ENCODE peak calls at places on chromosomes 11 and 22, in four cellular contexts. One of them, this sample, is unnamed.

GRCh38 chr22:49664371-49664881 is 163.2 kb downstream of the BRD1 start:
- DNase-seq in heart right ventricle: no peak
- DNase-seq in cardiac fibroblast: no peak
- DNase-seq in dorsolateral prefrontal cortex: peak
- DNase-seq in this sample: no peak

GRCh38 chr22:23901600-23901999 is 7.4 kb downstream of the MIF start:
- DNase-seq in heart right ventricle: no peak
- DNase-seq in cardiac fibroblast: no peak
- DNase-seq in dorsolateral prefrontal cortex: no peak
- DNase-seq in this sample: no peak

GRCh38 chr22:37242395-37242918 is 1.6 kb downstream of the RAC2 start:
- DNase-seq in heart right ventricle: peak
- DNase-seq in cardiac fibroblast: peak
- DNase-seq in dorsolateral prefrontal cortex: no peak
- DNase-seq in this sample: no peak

GRCh38 chr11:6067502-6067901 is 36.9 kb upstream of the OR56A1 start:
- DNase-seq in heart right ventricle: no peak
- DNase-seq in cardiac fibroblast: no peak
- DNase-seq in dorsolateral prefrontal cortex: no peak
- DNase-seq in this sample: no peak

GRCh38 chr11:67432655-67433349 is 4.5 kb downstream of the RPS6KB2 start:
- DNase-seq in heart right ventricle: no peak
- DNase-seq in cardiac fibroblast: no peak
- DNase-seq in dorsolateral prefrontal cortex: no peak
- DNase-seq in this sample: no peak

GRCh38 chr22:35313311-35314121 is 13.8 kb downstream of the TOM1 start:
- DNase-seq in heart right ventricle: peak
- DNase-seq in cardiac fibroblast: peak
- DNase-seq in dorsolateral prefrontal cortex: peak
- DNase-seq in this sample: peak

GRCh38 chr11:113034591-113034990 is 73.4 kb downstream of the NCAM1 start:
- DNase-seq in heart right ventricle: no peak
- DNase-seq in cardiac fibroblast: no peak
- DNase-seq in dorsolateral prefrontal cortex: no peak
- DNase-seq in this sample: no peak

GRCh38 chr11:1742869-1743586 is 7.4 kb downstream of the IFITM10 start:
- DNase-seq in heart right ventricle: no peak
- DNase-seq in cardiac fibroblast: no peak
- DNase-seq in dorsolateral prefrontal cortex: no peak
- DNase-seq in this sample: no peak

GRCh38 chr11:66264893-66265292 is 3.5 kb upstream of the RAB1B start:
- DNase-seq in heart right ventricle: no peak
- DNase-seq in cardiac fibroblast: no peak
- DNase-seq in dorsolateral prefrontal cortex: no peak
- DNase-seq in this sample: no peak

GRCh38 chr11:111938687-111939160 is 1.6 kb downstream of the DIXDC1 start:
- DNase-seq in heart right ventricle: no peak
- DNase-seq in cardiac fibroblast: peak
- DNase-seq in dorsolateral prefrontal cortex: no peak
- DNase-seq in this sample: peak

GRCh38 chr11:30603357-30603756 is 17.2 kb upstream of the MPPED2 start:
- DNase-seq in heart right ventricle: no peak
- DNase-seq in cardiac fibroblast: no peak
- DNase-seq in dorsolateral prefrontal cortex: no peak
- DNase-seq in this sample: no peak

GRCh38 chr11:12497431-12497830 is 120.1 kb downstream of the PARVA start:
- DNase-seq in heart right ventricle: no peak
- DNase-seq in cardiac fibroblast: no peak
- DNase-seq in dorsolateral prefrontal cortex: no peak
- DNase-seq in this sample: no peak

GRCh38 chr11:108672113-108672512 is 7.2 kb downstream of the DDX10 start:
- DNase-seq in heart right ventricle: no peak
- DNase-seq in cardiac fibroblast: peak
- DNase-seq in dorsolateral prefrontal cortex: no peak
- DNase-seq in this sample: peak

GRCh38 chr11:63920870-63921417 is 4.0 kb upstream of the RCOR2 start:
- DNase-seq in heart right ventricle: no peak
- DNase-seq in cardiac fibroblast: no peak
- DNase-seq in dorsolateral prefrontal cortex: no peak
- DNase-seq in this sample: no peak

GRCh38 chr11:117818036-117818858 is 6.3 kb downstream of the FXYD2 start:
- DNase-seq in heart right ventricle: no peak
- DNase-seq in cardiac fibroblast: peak
- DNase-seq in dorsolateral prefrontal cortex: no peak
- DNase-seq in this sample: peak

GRCh38 chr11:2802389-2803185 is 83.0 kb downstream of the CDKN1C start:
- DNase-seq in heart right ventricle: peak
- DNase-seq in cardiac fibroblast: no peak
- DNase-seq in dorsolateral prefrontal cortex: peak
- DNase-seq in this sample: no peak

GRCh38 chr11:19988598-19988997 is 171.7 kb downstream of the DBX1 start:
- DNase-seq in heart right ventricle: peak
- DNase-seq in cardiac fibroblast: peak
- DNase-seq in dorsolateral prefrontal cortex: peak
- DNase-seq in this sample: peak

GRCh38 chr11:43837879-43838278 is 42.8 kb upstream of the ALKBH3 start:
- DNase-seq in heart right ventricle: no peak
- DNase-seq in cardiac fibroblast: no peak
- DNase-seq in dorsolateral prefrontal cortex: no peak
- DNase-seq in this sample: peak

GRCh38 chr11:67355794-67356550 is 2.6 kb upstream of the POLD4 start:
- DNase-seq in heart right ventricle: no peak
- DNase-seq in cardiac fibroblast: no peak
- DNase-seq in dorsolateral prefrontal cortex: no peak
- DNase-seq in this sample: no peak

GRCh38 chr11:1269957-1270356 is 39.5 kb downstream of the TOLLIP start:
- DNase-seq in heart right ventricle: no peak
- DNase-seq in cardiac fibroblast: no peak
- DNase-seq in dorsolateral prefrontal cortex: no peak
- DNase-seq in this sample: no peak

GRCh38 chr11:89922195-89922660 is at the start of gene TRIM49D1:
- DNase-seq in heart right ventricle: no peak
- DNase-seq in cardiac fibroblast: no peak
- DNase-seq in dorsolateral prefrontal cortex: no peak
- DNase-seq in this sample: no peak

GRCh38 chr11:133012803-133013202 is 519.5 kb downstream of the OPCML start:
- DNase-seq in heart right ventricle: no peak
- DNase-seq in cardiac fibroblast: no peak
- DNase-seq in dorsolateral prefrontal cortex: no peak
- DNase-seq in this sample: no peak

GRCh38 chr22:36274547-36274946 is 21.6 kb downstream of the APOL1 start:
- DNase-seq in heart right ventricle: no peak
- DNase-seq in cardiac fibroblast: no peak
- DNase-seq in dorsolateral prefrontal cortex: no peak
- DNase-seq in this sample: peak

GRCh38 chr22:43346521-43346929 is 3.4 kb upstream of the SCUBE1 start:
- DNase-seq in heart right ventricle: peak
- DNase-seq in cardiac fibroblast: peak
- DNase-seq in dorsolateral prefrontal cortex: peak
- DNase-seq in this sample: peak

DNA sequence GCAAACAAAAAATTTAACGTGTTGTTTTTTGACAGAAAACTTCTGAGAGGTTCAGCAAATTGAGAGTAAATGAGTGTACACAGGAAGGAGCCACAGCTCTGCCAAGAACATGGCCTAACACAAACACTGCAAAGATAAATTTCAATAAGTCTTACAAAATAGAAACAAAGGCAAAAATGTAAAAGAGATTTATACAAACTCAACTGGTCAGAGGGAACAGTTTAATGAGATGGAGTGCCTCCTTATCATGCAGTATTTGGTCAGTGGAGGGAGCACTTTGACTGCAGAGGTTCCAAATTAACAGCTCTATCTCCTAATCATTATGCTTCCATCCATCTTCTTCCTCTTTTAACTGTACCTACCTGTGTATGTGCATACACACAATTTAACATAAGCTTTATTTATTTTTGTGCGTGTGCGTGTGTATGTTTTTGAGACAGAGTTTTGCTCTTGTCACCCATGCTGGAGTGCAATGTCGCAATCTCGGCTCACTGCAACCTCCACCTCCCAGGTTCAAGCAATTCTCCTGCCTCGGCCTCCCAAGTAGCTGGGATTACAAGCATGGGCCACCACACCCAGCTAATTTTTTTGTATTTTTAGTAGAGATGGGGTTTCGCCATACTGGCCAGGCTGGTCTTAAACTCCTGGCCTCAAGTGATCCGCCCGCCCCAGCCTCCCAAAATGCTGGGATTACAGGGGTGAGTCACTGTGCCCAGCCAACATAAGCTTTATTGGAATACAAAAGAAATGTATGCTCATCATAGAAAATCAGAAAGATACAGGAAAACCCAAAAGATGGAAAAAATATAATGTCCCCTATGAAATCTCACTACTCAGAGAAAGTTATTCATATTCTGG is 111.9 kb downstream of the MRTFA start:
- DNase-seq in heart right ventricle: no peak
- DNase-seq in cardiac fibroblast: peak
- DNase-seq in dorsolateral prefrontal cortex: no peak
- DNase-seq in this sample: peak
- TF ChIP-seq CTCF in heart right ventricle: no peak
- TF ChIP-seq CTCF in cardiac fibroblast: peak
- TF ChIP-seq CTCF in dorsolateral prefrontal cortex: no peak
- TF ChIP-seq CTCF in this sample: peak

DNA sequence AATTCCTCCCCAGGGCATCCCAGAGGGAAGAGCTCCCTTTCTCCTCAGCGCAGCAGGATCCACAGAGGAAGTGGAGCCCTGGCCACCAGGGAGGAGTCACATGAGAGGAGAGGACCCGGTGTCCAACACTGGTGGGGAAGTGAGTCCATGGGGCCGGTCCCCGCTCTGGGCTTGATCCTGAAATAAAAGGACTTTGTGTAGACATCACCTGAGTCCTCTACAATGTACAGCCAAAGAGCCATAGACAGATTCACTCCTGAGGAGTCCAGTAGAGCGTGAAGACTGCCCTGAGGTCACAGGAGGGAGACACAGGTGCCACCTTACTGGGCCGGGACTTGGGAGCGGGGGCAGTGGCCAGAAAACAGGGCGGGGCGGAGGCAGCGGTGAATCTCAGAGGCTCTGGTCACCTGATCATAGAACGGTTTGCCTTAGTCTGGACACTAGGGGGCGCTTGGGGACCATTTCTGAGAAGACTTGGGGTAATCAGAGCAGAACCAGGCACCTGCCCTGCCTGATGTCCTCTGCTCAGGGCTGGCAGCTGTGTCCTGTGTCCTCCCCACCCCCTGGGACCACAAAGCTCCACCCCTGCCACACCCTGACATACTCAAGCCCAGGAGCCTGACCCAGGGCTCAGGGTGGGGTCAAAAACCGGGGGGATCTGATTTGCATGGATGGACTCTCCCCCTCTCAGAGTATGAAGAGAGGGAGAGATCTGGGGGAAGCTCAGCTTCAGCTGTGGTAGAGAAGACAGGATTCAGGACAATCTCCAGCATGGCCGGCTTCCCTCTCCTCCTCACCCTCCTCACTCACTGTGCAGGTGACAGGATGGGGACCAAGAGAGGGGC is 112.7 kb downstream of the VPREB1 start:
- DNase-seq in heart right ventricle: peak
- DNase-seq in cardiac fibroblast: peak
- DNase-seq in dorsolateral prefrontal cortex: peak
- DNase-seq in this sample: peak
- H3K4me3 ChIP-seq in heart right ventricle: no peak
- H3K4me3 ChIP-seq in cardiac fibroblast: no peak
- H3K4me3 ChIP-seq in dorsolateral prefrontal cortex: no peak
- H3K4me3 ChIP-seq in this sample: no peak

DNA sequence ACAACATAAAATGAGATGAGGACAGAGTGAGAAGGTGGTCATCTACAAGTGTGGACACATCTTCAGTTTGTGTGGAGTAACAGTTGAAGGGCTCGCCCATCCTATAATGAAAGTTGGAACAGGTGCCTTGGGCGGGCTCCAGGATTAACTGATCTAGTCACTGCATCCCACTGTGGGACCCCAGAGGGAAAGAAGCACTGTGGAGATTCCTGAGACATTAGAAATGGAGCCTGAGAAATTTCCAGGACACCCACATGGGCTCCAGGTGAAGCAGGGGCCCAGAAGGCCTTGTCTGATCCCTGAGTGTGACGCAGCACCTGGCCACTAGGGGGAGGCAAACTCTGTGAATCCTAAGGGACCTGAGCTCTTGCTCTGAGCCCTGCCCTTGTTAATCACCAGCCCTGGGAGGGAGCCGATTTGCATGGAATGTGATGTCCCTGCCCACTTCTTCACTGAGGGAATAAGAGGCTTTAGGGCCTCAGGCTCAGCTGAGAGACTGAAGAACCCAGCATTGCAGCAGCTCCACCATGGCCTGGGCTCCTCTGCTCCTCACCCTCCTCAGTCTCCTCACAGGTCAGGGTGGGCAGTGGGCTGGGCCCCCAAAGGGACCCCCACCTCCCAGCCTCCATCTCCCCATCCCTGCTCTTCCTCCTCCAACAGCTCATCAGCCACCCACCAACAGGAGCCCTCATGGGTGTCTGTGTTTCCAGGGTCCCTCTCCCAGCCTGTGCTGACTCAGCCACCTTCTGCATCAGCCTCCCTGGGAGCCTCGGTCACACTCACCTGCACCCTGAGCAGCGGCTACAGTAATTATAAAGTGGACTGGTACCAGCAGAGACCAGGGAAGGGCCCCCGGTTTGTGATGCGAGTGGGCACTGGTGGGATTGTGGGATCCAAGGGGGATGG is 98.4 kb downstream of the VPREB1 start:
- DNase-seq in heart right ventricle: peak
- DNase-seq in cardiac fibroblast: peak
- DNase-seq in dorsolateral prefrontal cortex: no peak
- DNase-seq in this sample: peak
- TF ChIP-seq CTCF in heart right ventricle: peak
- TF ChIP-seq CTCF in cardiac fibroblast: peak
- TF ChIP-seq CTCF in dorsolateral prefrontal cortex: peak
- TF ChIP-seq CTCF in this sample: peak

GRCh38 chr11:8265681-8266241 is 2.1 kb upstream of the LMO1 start:
- DNase-seq in heart right ventricle: no peak
- DNase-seq in cardiac fibroblast: no peak
- DNase-seq in dorsolateral prefrontal cortex: peak
- DNase-seq in this sample: no peak

GRCh38 chr11:8261921-8262551 is 1.6 kb downstream of the LMO1 start:
- DNase-seq in heart right ventricle: no peak
- DNase-seq in cardiac fibroblast: no peak
- DNase-seq in dorsolateral prefrontal cortex: no peak
- DNase-seq in this sample: no peak

GRCh38 chr11:8263109-8263768 is 439 bp downstream of the LMO1 start:
- DNase-seq in heart right ventricle: no peak
- DNase-seq in cardiac fibroblast: no peak
- DNase-seq in dorsolateral prefrontal cortex: peak
- DNase-seq in this sample: peak

GRCh38 chr11:8262552-8263108 is 1.0 kb downstream of the LMO1 start:
- DNase-seq in heart right ventricle: peak
- DNase-seq in cardiac fibroblast: peak
- DNase-seq in dorsolateral prefrontal cortex: peak
- DNase-seq in this sample: peak

GRCh38 chr11:8263769-8264410 is at the start of gene LMO1:
- DNase-seq in heart right ventricle: peak
- DNase-seq in cardiac fibroblast: peak
- DNase-seq in dorsolateral prefrontal cortex: peak
- DNase-seq in this sample: peak
- H3K4me3 ChIP-seq in heart right ventricle: peak
- H3K4me3 ChIP-seq in cardiac fibroblast: peak
- H3K4me3 ChIP-seq in dorsolateral prefrontal cortex: peak
- H3K4me3 ChIP-seq in this sample: peak

This sample was measured in choroid plexus epithelial cell.